ENCODE peak calls at places on chromosomes 2 and 18, in eight cellular contexts. G, S, Z, C, B, V, J and L are unnamed samples.

GRCh38 chr2:38147333-38148121 is 71.6 kb upstream of the CYP1B1 start:
- DNase-seq in G (no peak), S (no peak), Z (no peak), C (peak), B (no peak), V (no peak), J (no peak), L (no peak)

GRCh38 chr2:118842687-118843491 is 4.6 kb downstream of the EN1 start:
- DNase-seq in G (no peak), S (no peak), Z (no peak), C (no peak), B (no peak), V (no peak), J (no peak), L (no peak)

GRCh38 chr2:9263388-9263787 is 56.8 kb downstream of the ASAP2 start:
- DNase-seq in G (no peak), S (peak), Z (no peak), C (peak), B (no peak), V (no peak), J (no peak), L (no peak)

GRCh38 chr2:130913891-130914290 is 77.2 kb downstream of the ARHGEF4 start:
- DNase-seq in G (no peak), S (no peak), Z (no peak), C (no peak), B (no peak), V (no peak), J (no peak), L (no peak)

GRCh38 chr2:71348302-71348701 is 16.7 kb downstream of the ZNF638 start:
- DNase-seq in G (no peak), S (peak), Z (no peak), C (peak), B (peak), V (no peak), J (no peak), L (no peak)

GRCh38 chr2:45908316-45909150 is 257.1 kb downstream of the PRKCE start:
- DNase-seq in G (no peak), S (no peak), Z (no peak), C (no peak), B (no peak), V (no peak), J (no peak), L (no peak)

GRCh38 chr2:45191972-45192371 is 182.7 kb upstream of the SIX2 start:
- DNase-seq in G (no peak), S (no peak), Z (no peak), C (peak), B (no peak), V (no peak), J (no peak), L (no peak)

GRCh38 chr2:234953116-234954031 is 1.6 kb downstream of the SH3BP4 start:
- DNase-seq in G (no peak), S (no peak), Z (no peak), C (peak), B (no peak), V (no peak), J (peak), L (peak)

GRCh38 chr2:133821107-133821760 is 253.0 kb upstream of the NCKAP5 start:
- DNase-seq in G (no peak), S (no peak), Z (no peak), C (peak), B (no peak), V (no peak), J (no peak), L (no peak)

GRCh38 chr2:237278593-237278992 is 135.4 kb downstream of the COL6A3 start:
- DNase-seq in G (peak), S (no peak), Z (no peak), C (no peak), B (no peak), V (no peak), J (peak), L (no peak)

GRCh38 chr2:161625314-161625919 is 1.2 kb downstream of the SLC4A10 start:
- DNase-seq in G (no peak), S (no peak), Z (no peak), C (no peak), B (no peak), V (no peak), J (no peak), L (no peak)

GRCh38 chr2:162967137-162967536 is 128.6 kb upstream of the KCNH7 start:
- DNase-seq in G (no peak), S (no peak), Z (no peak), C (no peak), B (no peak), V (peak), J (no peak), L (no peak)

GRCh38 chr2:227407601-227408089 is 19.9 kb upstream of the SCYGR1 start:
- DNase-seq in G (no peak), S (peak), Z (no peak), C (peak), B (peak), V (no peak), J (peak), L (peak)

GRCh38 chr18:56146565-56146964 is 491.8 kb downstream of the TXNL1 start:
- DNase-seq in G (no peak), S (no peak), Z (no peak), C (no peak), B (no peak), V (no peak), J (no peak), L (no peak)

GRCh38 chr2:162174778-162175177 is 22.7 kb upstream of the GCG start:
- DNase-seq in G (no peak), S (no peak), Z (no peak), C (peak), B (no peak), V (no peak), J (no peak), L (no peak)

GRCh38 chr18:13725566-13726227 is 661 bp downstream of the FAM210A start:
- DNase-seq in G (no peak), S (no peak), Z (no peak), C (peak), B (no peak), V (no peak), J (no peak), L (no peak)

GRCh38 chr2:95574506-95574905 is 17.3 kb upstream of the TRIM43 start:
- DNase-seq in G (no peak), S (no peak), Z (no peak), C (no peak), B (no peak), V (no peak), J (no peak), L (no peak)

GRCh38 chr2:2098458-2099167 is 232.5 kb downstream of the MYT1L start:
- DNase-seq in G (no peak), S (no peak), Z (no peak), C (no peak), B (no peak), V (no peak), J (no peak), L (no peak)

GRCh38 chr2:36625304-36625703 is 27.3 kb upstream of the FEZ2 start:
- DNase-seq in G (no peak), S (no peak), Z (no peak), C (no peak), B (no peak), V (no peak), J (no peak), L (no peak)

GRCh38 chr2:163469561-163469962 is 266.2 kb downstream of the FIGN start:
- DNase-seq in G (no peak), S (no peak), Z (no peak), C (peak), B (no peak), V (no peak), J (no peak), L (no peak)

GRCh38 chr2:104388296-104388695 is 465.6 kb upstream of the POU3F3 start:
- DNase-seq in G (no peak), S (no peak), Z (no peak), C (no peak), B (no peak), V (no peak), J (no peak), L (no peak)

GRCh38 chr18:48829443-48830149 is 121.2 kb downstream of the SMAD7 start:
- DNase-seq in G (no peak), S (no peak), Z (no peak), C (no peak), B (no peak), V (no peak), J (peak), L (peak)

GRCh38 chr2:98647636-98648035 is 39.2 kb downstream of the UNC50 start:
- DNase-seq in G (no peak), S (no peak), Z (no peak), C (no peak), B (no peak), V (no peak), J (no peak), L (no peak)

GRCh38 chr18:31603335-31603734 is 11.7 kb downstream of the TTR start:
- DNase-seq in G (no peak), S (no peak), Z (no peak), C (no peak), B (no peak), V (no peak), J (no peak), L (no peak)

GRCh38 chr18:74520096-74520833 is 14.0 kb upstream of the CNDP1 start:
- DNase-seq in G (no peak), S (no peak), Z (no peak), C (no peak), B (no peak), V (no peak), J (peak), L (peak)

GRCh38 chr2:217880490-217880889 is 122.3 kb downstream of the TNS1 start:
- DNase-seq in G (no peak), S (no peak), Z (no peak), C (peak), B (no peak), V (no peak), J (no peak), L (no peak)

GRCh38 chr18:6088432-6088831 is 193.1 kb upstream of the TMEM200C start:
- DNase-seq in G (no peak), S (no peak), Z (no peak), C (peak), B (no peak), V (no peak), J (no peak), L (no peak)

GRCh38 chr2:100182494-100183355 is 40.3 kb upstream of the AFF3 start:
- DNase-seq in G (peak), S (no peak), Z (no peak), C (no peak), B (no peak), V (no peak), J (no peak), L (no peak)

GRCh38 chr2:12928197-12928596 is 211.5 kb downstream of the TRIB2 start:
- DNase-seq in G (no peak), S (no peak), Z (no peak), C (peak), B (no peak), V (no peak), J (no peak), L (no peak)

GRCh38 chr2:134897932-134898331 is 20.7 kb upstream of the CCNT2 start:
- DNase-seq in G (no peak), S (peak), Z (no peak), C (peak), B (no peak), V (peak), J (no peak), L (no peak)

GRCh38 chr18:75293591-75293990 is 83.0 kb downstream of the TSHZ1 start:
- DNase-seq in G (no peak), S (no peak), Z (no peak), C (peak), B (no peak), V (no peak), J (no peak), L (no peak)

GRCh38 chr18:37575646-37576045 is 10.0 kb upstream of the CELF4 start:
- DNase-seq in G (no peak), S (no peak), Z (no peak), C (no peak), B (no peak), V (no peak), J (no peak), L (no peak)

GRCh38 chr2:240663791-240664190 is 18.9 kb downstream of the AQP12B start:
- DNase-seq in G (no peak), S (no peak), Z (no peak), C (peak), B (no peak), V (no peak), J (no peak), L (no peak)

GRCh38 chr18:26802330-26803200 is 62.9 kb downstream of the AQP4 start:
- DNase-seq in G (no peak), S (no peak), Z (no peak), C (no peak), B (no peak), V (no peak), J (no peak), L (no peak)

GRCh38 chr18:74153377-74153776 is 5.1 kb downstream of the TIMM21 start:
- DNase-seq in G (no peak), S (no peak), Z (no peak), C (no peak), B (no peak), V (no peak), J (no peak), L (no peak)